ENCODE peak calls at places on chromosomes 13 and 19, in seven cellular contexts. T, G, X, Q, A, Y and I are unnamed samples.

GRCh38 chr13:32997399-32997798 is 18.8 kb upstream of the KL start:
- DNase-seq in T (no peak), G (no peak), X (no peak), Q (no peak), A (no peak), Y (no peak), I (no peak)

GRCh38 chr13:34207334-34207733 is 389.4 kb downstream of the RFC3 start:
- DNase-seq in T (no peak), G (peak), X (no peak), Q (no peak), A (no peak), Y (no peak), I (no peak)

GRCh38 chr19:50300051-50300450 is 29.1 kb downstream of the KCNC3 start:
- DNase-seq in T (no peak), G (no peak), X (no peak), Q (no peak), A (no peak), Y (no peak), I (no peak)

GRCh38 chr19:53537126-53537522 is 821 bp upstream of the ZNF331 start:
- DNase-seq in T (no peak), G (no peak), X (no peak), Q (no peak), A (no peak), Y (no peak), I (no peak)

GRCh38 chr19:1845642-1846041 is 2.6 kb downstream of the REXO1 start:
- DNase-seq in T (no peak), G (no peak), X (no peak), Q (no peak), A (no peak), Y (no peak), I (no peak)

GRCh38 chr19:33344210-33344609 is 29.3 kb upstream of the CEBPG start:
- DNase-seq in T (no peak), G (peak), X (no peak), Q (no peak), A (no peak), Y (no peak), I (no peak)

GRCh38 chr19:8363803-8364771 is at the start of gene ANGPTL4:
- DNase-seq in T (peak), G (peak), X (no peak), Q (peak), A (no peak), Y (no peak), I (peak)

GRCh38 chr19:40191836-40192646 is 815 bp downstream of the MAP3K10 start:
- DNase-seq in T (no peak), G (peak), X (peak), Q (no peak), A (peak), Y (no peak), I (no peak)

GRCh38 chr13:100958859-100959258 is 284.3 kb upstream of the TMTC4 start:
- DNase-seq in T (no peak), G (no peak), X (no peak), Q (no peak), A (no peak), Y (no peak), I (no peak)

GRCh38 chr19:6041991-6042421 is 64.1 kb upstream of the RANBP3 start:
- DNase-seq in T (no peak), G (no peak), X (no peak), Q (no peak), A (no peak), Y (no peak), I (peak)